ENCODE peak calls at places on chromosomes 5 and 9, in six cellular contexts. One of them, this sample, is unnamed.
A peak's percentile ranks its signal among the peaks of the same experiment; 100 is the strongest.

GRCh38 chr9:111603041-111603440 is 3.6 kb upstream of the PTGR1 start:
- DNase-seq in activated naive CD4-positive, alpha-beta T cell treated with anti-CD3 and anti-CD28 coated beads, Interleukin-2, amount 10 ng/mL, durations not matched to agents 7 days and 5 days: no peak
- DNase-seq in ecto neural progenitor cell: no peak
- DNase-seq in HT-29: no peak
- DNase-seq in HAP-1: no peak
- DNase-seq in caudate nucleus: no peak
- DNase-seq in this sample: peak; percentile 31

GRCh38 chr9:127734247-127734746 is 797 bp downstream of the TOR2A start:
- DNase-seq in HAP-1: no peak
- DNase-seq in ecto neural progenitor cell: no peak
- DNase-seq in activated naive CD4-positive, alpha-beta T cell treated with anti-CD3 and anti-CD28 coated beads, Interleukin-2, amount 10 ng/mL, durations not matched to agents 7 days and 5 days: no peak
- DNase-seq in caudate nucleus: no peak
- DNase-seq in HT-29: no peak
- DNase-seq in this sample: no peak

GRCh38 chr5:138606378-138606777 is 31.2 kb upstream of the HSPA9 start:
- DNase-seq in caudate nucleus: no peak
- DNase-seq in HAP-1: no peak
- DNase-seq in activated naive CD4-positive, alpha-beta T cell treated with anti-CD3 and anti-CD28 coated beads, Interleukin-2, amount 10 ng/mL, durations not matched to agents 7 days and 5 days: no peak
- DNase-seq in ecto neural progenitor cell: peak; percentile 60
- DNase-seq in HT-29: no peak
- DNase-seq in this sample: no peak

GRCh38 chr9:38435526-38435925 is 11.3 kb upstream of the IGFBPL1 start:
- DNase-seq in HAP-1: no peak
- DNase-seq in activated naive CD4-positive, alpha-beta T cell treated with anti-CD3 and anti-CD28 coated beads, Interleukin-2, amount 10 ng/mL, durations not matched to agents 7 days and 5 days: no peak
- DNase-seq in ecto neural progenitor cell: no peak
- DNase-seq in HT-29: no peak
- DNase-seq in caudate nucleus: no peak
- DNase-seq in this sample: no peak

GRCh38 chr5:132263548-132264261 is 6.2 kb downstream of the PDLIM4 start:
- DNase-seq in HT-29: no peak
- DNase-seq in HAP-1: no peak
- DNase-seq in activated naive CD4-positive, alpha-beta T cell treated with anti-CD3 and anti-CD28 coated beads, Interleukin-2, amount 10 ng/mL, durations not matched to agents 7 days and 5 days: no peak
- DNase-seq in caudate nucleus: no peak
- DNase-seq in ecto neural progenitor cell: peak; percentile 38
- DNase-seq in this sample: no peak

GRCh38 chr9:109776391-109776790 is 3.6 kb upstream of the PALM2AKAP2 start:
- DNase-seq in HAP-1: no peak
- DNase-seq in ecto neural progenitor cell: no peak
- DNase-seq in activated naive CD4-positive, alpha-beta T cell treated with anti-CD3 and anti-CD28 coated beads, Interleukin-2, amount 10 ng/mL, durations not matched to agents 7 days and 5 days: no peak
- DNase-seq in HT-29: no peak
- DNase-seq in caudate nucleus: no peak
- DNase-seq in this sample: no peak

GRCh38 chr9:109815366-109815947 is 35.5 kb downstream of the PALM2AKAP2 start:
- DNase-seq in HAP-1: no peak
- DNase-seq in HT-29: no peak
- DNase-seq in caudate nucleus: no peak
- DNase-seq in activated naive CD4-positive, alpha-beta T cell treated with anti-CD3 and anti-CD28 coated beads, Interleukin-2, amount 10 ng/mL, durations not matched to agents 7 days and 5 days: no peak
- DNase-seq in ecto neural progenitor cell: no peak
- DNase-seq in this sample: no peak

GRCh38 chr5:31131381-31131811 is 62.1 kb upstream of the CDH6 start:
- DNase-seq in HAP-1: no peak
- DNase-seq in caudate nucleus: no peak
- DNase-seq in ecto neural progenitor cell: no peak
- DNase-seq in HT-29: no peak
- DNase-seq in activated naive CD4-positive, alpha-beta T cell treated with anti-CD3 and anti-CD28 coated beads, Interleukin-2, amount 10 ng/mL, durations not matched to agents 7 days and 5 days: no peak
- DNase-seq in this sample: no peak

GRCh38 chr9:131407717-131408195 is 13.9 kb downstream of the PRRC2B start:
- DNase-seq in HAP-1: peak; percentile 71
- DNase-seq in caudate nucleus: no peak
- DNase-seq in ecto neural progenitor cell: peak; percentile 72
- DNase-seq in activated naive CD4-positive, alpha-beta T cell treated with anti-CD3 and anti-CD28 coated beads, Interleukin-2, amount 10 ng/mL, durations not matched to agents 7 days and 5 days: peak; percentile 70
- DNase-seq in HT-29: no peak
- DNase-seq in this sample: peak; percentile 46

GRCh38 chr9:113228130-113228665 is 6.9 kb downstream of the SLC31A1 start:
- DNase-seq in HAP-1: peak; percentile 22
- DNase-seq in HT-29: no peak
- DNase-seq in ecto neural progenitor cell: no peak
- DNase-seq in caudate nucleus: no peak
- DNase-seq in activated naive CD4-positive, alpha-beta T cell treated with anti-CD3 and anti-CD28 coated beads, Interleukin-2, amount 10 ng/mL, durations not matched to agents 7 days and 5 days: no peak
- DNase-seq in this sample: peak; percentile 55

GRCh38 chr5:66518753-66519152 is 77.4 kb upstream of the MAST4 start:
- DNase-seq in HAP-1: no peak
- DNase-seq in caudate nucleus: no peak
- DNase-seq in activated naive CD4-positive, alpha-beta T cell treated with anti-CD3 and anti-CD28 coated beads, Interleukin-2, amount 10 ng/mL, durations not matched to agents 7 days and 5 days: no peak
- DNase-seq in HT-29: no peak
- DNase-seq in ecto neural progenitor cell: no peak
- DNase-seq in this sample: no peak

GRCh38 chr9:96186601-96187011 is 115.4 kb downstream of the HSD17B3 start:
- DNase-seq in HAP-1: no peak
- DNase-seq in HT-29: peak; percentile 50
- DNase-seq in caudate nucleus: no peak
- DNase-seq in activated naive CD4-positive, alpha-beta T cell treated with anti-CD3 and anti-CD28 coated beads, Interleukin-2, amount 10 ng/mL, durations not matched to agents 7 days and 5 days: no peak
- DNase-seq in ecto neural progenitor cell: peak; percentile 84
- DNase-seq in this sample: peak; percentile 80

GRCh38 chr9:137298401-137298982 is 3.6 kb downstream of the NRARP start:
- DNase-seq in caudate nucleus: no peak
- DNase-seq in ecto neural progenitor cell: peak; percentile 59
- DNase-seq in HT-29: peak; percentile 74
- DNase-seq in HAP-1: no peak
- DNase-seq in activated naive CD4-positive, alpha-beta T cell treated with anti-CD3 and anti-CD28 coated beads, Interleukin-2, amount 10 ng/mL, durations not matched to agents 7 days and 5 days: no peak
- DNase-seq in this sample: peak; percentile 60

GRCh38 chr5:9350301-9350797 is 195.5 kb downstream of the SEMA5A start:
- DNase-seq in ecto neural progenitor cell: no peak
- DNase-seq in caudate nucleus: no peak
- DNase-seq in activated naive CD4-positive, alpha-beta T cell treated with anti-CD3 and anti-CD28 coated beads, Interleukin-2, amount 10 ng/mL, durations not matched to agents 7 days and 5 days: no peak
- DNase-seq in HT-29: no peak
- DNase-seq in HAP-1: no peak
- DNase-seq in this sample: peak; percentile 15

GRCh38 chr5:173926359-173926758 is 38.2 kb downstream of the CPEB4 start:
- DNase-seq in ecto neural progenitor cell: no peak
- DNase-seq in caudate nucleus: no peak
- DNase-seq in activated naive CD4-positive, alpha-beta T cell treated with anti-CD3 and anti-CD28 coated beads, Interleukin-2, amount 10 ng/mL, durations not matched to agents 7 days and 5 days: no peak
- DNase-seq in HAP-1: no peak
- DNase-seq in HT-29: no peak
- DNase-seq in this sample: no peak

GRCh38 chr5:11334404-11334803 is 569.8 kb downstream of the CTNND2 start:
- DNase-seq in HAP-1: no peak
- DNase-seq in HT-29: peak; percentile 36
- DNase-seq in activated naive CD4-positive, alpha-beta T cell treated with anti-CD3 and anti-CD28 coated beads, Interleukin-2, amount 10 ng/mL, durations not matched to agents 7 days and 5 days: no peak
- DNase-seq in ecto neural progenitor cell: no peak
- DNase-seq in caudate nucleus: no peak
- DNase-seq in this sample: no peak

GRCh38 chr9:14314929-14315753 is 1.2 kb upstream of the NFIB start:
- DNase-seq in caudate nucleus: peak; percentile 68
- DNase-seq in HAP-1: peak; percentile 95
- DNase-seq in HT-29: peak; percentile 79
- DNase-seq in ecto neural progenitor cell: peak; percentile 76
- DNase-seq in activated naive CD4-positive, alpha-beta T cell treated with anti-CD3 and anti-CD28 coated beads, Interleukin-2, amount 10 ng/mL, durations not matched to agents 7 days and 5 days: peak; percentile 33
- DNase-seq in this sample: peak; percentile 87

GRCh38 chr5:96687812-96688453 is 25.8 kb downstream of the CAST start:
- DNase-seq in ecto neural progenitor cell: no peak
- DNase-seq in activated naive CD4-positive, alpha-beta T cell treated with anti-CD3 and anti-CD28 coated beads, Interleukin-2, amount 10 ng/mL, durations not matched to agents 7 days and 5 days: no peak
- DNase-seq in HAP-1: no peak
- DNase-seq in caudate nucleus: no peak
- DNase-seq in HT-29: peak; percentile 60
- DNase-seq in this sample: peak; percentile 66

GRCh38 chr9:93154293-93154903 is 20.3 kb upstream of the NINJ1 start:
- DNase-seq in activated naive CD4-positive, alpha-beta T cell treated with anti-CD3 and anti-CD28 coated beads, Interleukin-2, amount 10 ng/mL, durations not matched to agents 7 days and 5 days: peak; percentile 62
- DNase-seq in HAP-1: peak; percentile 79
- DNase-seq in ecto neural progenitor cell: peak; percentile 80
- DNase-seq in caudate nucleus: peak; percentile 28
- DNase-seq in HT-29: peak; percentile 62
- DNase-seq in this sample: peak; percentile 44

GRCh38 chr9:93826209-93826608 is 128.9 kb downstream of the BARX1 start:
- DNase-seq in caudate nucleus: no peak
- DNase-seq in ecto neural progenitor cell: peak; percentile 54
- DNase-seq in HAP-1: no peak
- DNase-seq in HT-29: no peak
- DNase-seq in activated naive CD4-positive, alpha-beta T cell treated with anti-CD3 and anti-CD28 coated beads, Interleukin-2, amount 10 ng/mL, durations not matched to agents 7 days and 5 days: peak; percentile 70
- DNase-seq in this sample: peak; percentile 32

GRCh38 chr9:132970306-132971062 is 8.0 kb upstream of the GFI1B start:
- DNase-seq in caudate nucleus: no peak
- DNase-seq in activated naive CD4-positive, alpha-beta T cell treated with anti-CD3 and anti-CD28 coated beads, Interleukin-2, amount 10 ng/mL, durations not matched to agents 7 days and 5 days: no peak
- DNase-seq in HT-29: peak; percentile 65
- DNase-seq in HAP-1: no peak
- DNase-seq in ecto neural progenitor cell: no peak
- DNase-seq in this sample: peak; percentile 63

GRCh38 chr5:5063533-5063953 is 76.6 kb upstream of the ADAMTS16 start:
- DNase-seq in activated naive CD4-positive, alpha-beta T cell treated with anti-CD3 and anti-CD28 coated beads, Interleukin-2, amount 10 ng/mL, durations not matched to agents 7 days and 5 days: no peak
- DNase-seq in HT-29: peak; percentile 22
- DNase-seq in ecto neural progenitor cell: no peak
- DNase-seq in HAP-1: no peak
- DNase-seq in caudate nucleus: no peak
- DNase-seq in this sample: no peak

GRCh38 chr9:75658301-75658919 is 232.1 kb upstream of the PCSK5 start:
- DNase-seq in activated naive CD4-positive, alpha-beta T cell treated with anti-CD3 and anti-CD28 coated beads, Interleukin-2, amount 10 ng/mL, durations not matched to agents 7 days and 5 days: no peak
- DNase-seq in caudate nucleus: no peak
- DNase-seq in HT-29: no peak
- DNase-seq in ecto neural progenitor cell: no peak
- DNase-seq in HAP-1: no peak
- DNase-seq in this sample: no peak

GRCh38 chr5:113232246-113232645 is 202.5 kb downstream of the TSSK1B start:
- DNase-seq in activated naive CD4-positive, alpha-beta T cell treated with anti-CD3 and anti-CD28 coated beads, Interleukin-2, amount 10 ng/mL, durations not matched to agents 7 days and 5 days: no peak
- DNase-seq in caudate nucleus: no peak
- DNase-seq in ecto neural progenitor cell: no peak
- DNase-seq in HT-29: no peak
- DNase-seq in HAP-1: no peak
- DNase-seq in this sample: no peak

GRCh38 chr9:137178201-137178938 is 6.5 kb upstream of the TMEM210 start:
- DNase-seq in activated naive CD4-positive, alpha-beta T cell treated with anti-CD3 and anti-CD28 coated beads, Interleukin-2, amount 10 ng/mL, durations not matched to agents 7 days and 5 days: no peak
- DNase-seq in ecto neural progenitor cell: no peak
- DNase-seq in HT-29: no peak
- DNase-seq in HAP-1: no peak
- DNase-seq in caudate nucleus: no peak
- DNase-seq in this sample: no peak

GRCh38 chr9:88310310-88310980 is 77.8 kb upstream of the SPIN1 start:
- DNase-seq in ecto neural progenitor cell: peak; percentile 53
- DNase-seq in activated naive CD4-positive, alpha-beta T cell treated with anti-CD3 and anti-CD28 coated beads, Interleukin-2, amount 10 ng/mL, durations not matched to agents 7 days and 5 days: no peak
- DNase-seq in HT-29: peak; percentile 53
- DNase-seq in caudate nucleus: no peak
- DNase-seq in HAP-1: peak; percentile 12
- DNase-seq in this sample: no peak

GRCh38 chr9:75664597-75664996 is 225.9 kb upstream of the PCSK5 start:
- DNase-seq in activated naive CD4-positive, alpha-beta T cell treated with anti-CD3 and anti-CD28 coated beads, Interleukin-2, amount 10 ng/mL, durations not matched to agents 7 days and 5 days: no peak
- DNase-seq in HT-29: no peak
- DNase-seq in caudate nucleus: no peak
- DNase-seq in ecto neural progenitor cell: no peak
- DNase-seq in HAP-1: no peak
- DNase-seq in this sample: peak; percentile 67

GRCh38 chr5:100270323-100270771 is 264.8 kb upstream of the FAM174A start:
- DNase-seq in activated naive CD4-positive, alpha-beta T cell treated with anti-CD3 and anti-CD28 coated beads, Interleukin-2, amount 10 ng/mL, durations not matched to agents 7 days and 5 days: no peak
- DNase-seq in HT-29: no peak
- DNase-seq in caudate nucleus: no peak
- DNase-seq in HAP-1: no peak
- DNase-seq in ecto neural progenitor cell: no peak
- DNase-seq in this sample: no peak

This sample was measured in small intestine.